ENCODE peak calls at places on chromosome 4, in eight cellular contexts. E is stimulated activated CD4-positive, alpha-beta T cell treated with anti-CD3 and anti-CD28 coated beads, Interleukin-2, amount 100 ng/mL, for 4 hours; D is activated CD8-positive, alpha-beta T cell treated with anti-CD3 and anti-CD28 coated beads, Interleukin-2, amount 10 ng/mL, durations not matched to agents 7 days and 5 days; Q is MV-4-11; H is PC-3; W is activated CD4-positive, alpha-beta T cell treated with anti-CD3 and anti-CD28 coated beads for 24 hours; N is effector CD4-positive, alpha-beta T cell; X is RWPE2. M is an unnamed sample.

GRCh38 chr4:123631699-123632098 is 235.1 kb downstream of the SPRY1 start:
- DNase-seq in N (no peak), Q (peak), H (peak), D (no peak), E (no peak), X (no peak), W (no peak), M (peak)

GRCh38 chr4:126046081-126046614 is 731.4 kb downstream of the FAT4 start:
- DNase-seq in E (no peak), H (no peak), X (no peak), D (no peak), Q (no peak), W (no peak), N (no peak), M (no peak)

GRCh38 chr4:167282171-167282864 is 48.0 kb upstream of the SPOCK3 start:
- DNase-seq in E (no peak), D (no peak), Q (no peak), W (no peak), H (peak), X (no peak), N (no peak), M (peak)

GRCh38 chr4:149889976-149890375 is 74.3 kb upstream of the IQCM start:
- DNase-seq in N (no peak), D (no peak), W (no peak), Q (no peak), X (no peak), H (no peak), E (no peak), M (no peak)

GRCh38 chr4:113243312-113243711 is 193.9 kb downstream of the ANK2 start:
- DNase-seq in X (no peak), W (no peak), Q (peak), D (no peak), E (no peak), N (no peak), H (no peak), M (no peak)

GRCh38 chr4:112842513-112842912 is 205.6 kb downstream of the LARP7 start:
- DNase-seq in X (no peak), W (no peak), D (no peak), N (no peak), E (no peak), Q (no peak), H (no peak), M (no peak)

GRCh38 chr4:7932333-7932732 is 7.3 kb downstream of the AFAP1 start:
- DNase-seq in Q (no peak), W (no peak), H (no peak), N (no peak), D (no peak), E (no peak), X (no peak), M (no peak)

GRCh38 chr4:107131295-107131694 is 95.2 kb upstream of the DKK2 start:
- DNase-seq in D (no peak), H (no peak), E (no peak), N (no peak), W (no peak), Q (no peak), X (no peak), M (peak)

GRCh38 chr4:110629780-110630500 is 7.1 kb upstream of the PITX2 start:
- DNase-seq in Q (no peak), W (no peak), E (no peak), N (no peak), H (no peak), X (no peak), D (no peak), M (no peak)

GRCh38 chr4:77142642-77143020 is 14.4 kb upstream of the CCNG2 start:
- DNase-seq in Q (no peak), D (no peak), N (no peak), E (no peak), H (peak), W (no peak), X (no peak), M (no peak)

GRCh38 chr4:26150948-26151347 is 169.9 kb upstream of the RBPJ start:
- DNase-seq in H (peak), N (no peak), W (peak), E (peak), D (no peak), Q (peak), X (no peak), M (peak)

GRCh38 chr4:172352351-172352750 is 539.1 kb downstream of the GALNTL6 start:
- DNase-seq in W (no peak), X (no peak), Q (no peak), N (no peak), H (no peak), E (no peak), D (no peak), M (no peak)

GRCh38 chr4:142846105-142846728 is at the start of gene INPP4B:
- DNase-seq in H (peak), W (peak), X (peak), N (peak), Q (no peak), D (peak), E (peak), M (peak)

GRCh38 chr4:3491681-3492405 is 28.7 kb downstream of the DOK7 start:
- DNase-seq in H (no peak), D (no peak), E (no peak), Q (no peak), N (no peak), W (no peak), X (no peak), M (peak)

GRCh38 chr4:7068279-7068842 is 497 bp upstream of the GRPEL1 start:
- DNase-seq in N (no peak), W (no peak), X (no peak), Q (no peak), D (no peak), E (no peak), H (no peak), M (no peak)

GRCh38 chr4:125735107-125735506 is 420.4 kb downstream of the FAT4 start:
- DNase-seq in N (no peak), W (no peak), H (peak), D (no peak), X (peak), E (no peak), Q (no peak), M (peak)

GRCh38 chr4:20041838-20042237 is 209.9 kb upstream of the SLIT2 start:
- DNase-seq in N (no peak), H (no peak), W (no peak), E (no peak), X (no peak), D (no peak), Q (no peak), M (no peak)

M was measured in ELR.